ENCODE peak calls at places on chromosome 1, in seven cellular contexts. C, M, L, X, F, B and J are unnamed samples.

GRCh38 chr1:66542811-66543767 is 9.1 kb downstream of the SGIP1 start:
- DNase-seq in M (peak), X (no peak), B (peak), L (peak), F (peak), C (peak), J (no peak)

GRCh38 chr1:8351693-8352470 is 34.0 kb downstream of the SLC45A1 start:
- DNase-seq in C (no peak), M (no peak), L (peak), X (peak), F (peak), B (no peak), J (no peak)

GRCh38 chr1:9481048-9481447 is 58.2 kb upstream of the SLC25A33 start:
- DNase-seq in B (no peak), X (no peak), F (no peak), C (no peak), M (no peak), L (no peak), J (no peak)

GRCh38 chr1:8780405-8780804 is 37.0 kb downstream of the RERE start:
- DNase-seq in X (peak), B (no peak), M (no peak), F (no peak), C (no peak), L (no peak), J (no peak)

GRCh38 chr1:33170351-33171274 is 11.2 kb downstream of the TRIM62 start:
- DNase-seq in B (no peak), F (no peak), X (no peak), L (no peak), M (no peak), C (peak), J (no peak)

GRCh38 chr1:214215583-214215982 is 65.4 kb upstream of the SMYD2 start:
- DNase-seq in F (no peak), B (no peak), L (no peak), X (no peak), M (no peak), C (no peak), J (no peak)

GRCh38 chr1:233127157-233127556 is 168.4 kb downstream of the PCNX2 start:
- DNase-seq in M (no peak), X (no peak), F (no peak), B (no peak), C (no peak), L (no peak), J (no peak)

GRCh38 chr1:86739901-86740507 is 35.6 kb downstream of the SH3GLB1 start:
- DNase-seq in M (no peak), X (peak), C (no peak), L (no peak), B (no peak), F (peak), J (no peak)

GRCh38 chr1:117820694-117821381 is 108.6 kb downstream of the GDAP2 start:
- DNase-seq in B (peak), L (no peak), M (no peak), X (no peak), C (no peak), F (no peak), J (no peak)

GRCh38 chr1:3902111-3902511 is 2.0 kb upstream of the C1orf174 start:
- DNase-seq in M (no peak), L (no peak), F (no peak), X (peak), C (peak), B (no peak), J (no peak)

GRCh38 chr1:231050395-231050794 is 10.3 kb upstream of the FAM89A start:
- DNase-seq in L (no peak), C (no peak), X (no peak), M (no peak), B (no peak), F (no peak), J (no peak)

GRCh38 chr1:116881879-116882520 is 27.7 kb upstream of the PTGFRN start:
- DNase-seq in B (peak), F (peak), M (peak), L (peak), X (peak), C (peak), J (no peak)

GRCh38 chr1:183830389-183830788 is 25.5 kb downstream of the RGL1 start:
- DNase-seq in X (no peak), C (no peak), L (no peak), B (no peak), F (no peak), M (no peak), J (no peak)

GRCh38 chr1:178060789-178061556 is 32.9 kb upstream of the RASAL2 start:
- DNase-seq in M (peak), L (peak), X (no peak), C (no peak), B (peak), F (peak), J (peak)

GRCh38 chr1:22132517-22133235 is 10.2 kb downstream of the WNT4 start:
- DNase-seq in C (no peak), L (no peak), M (peak), F (peak), B (peak), X (no peak), J (no peak)

GRCh38 chr1:43492816-43493215 is 37.9 kb upstream of the PTPRF start:
- DNase-seq in F (peak), L (no peak), B (no peak), M (no peak), C (no peak), X (no peak), J (no peak)

GRCh38 chr1:163006051-163006834 is 62.9 kb upstream of the RGS4 start:
- DNase-seq in X (no peak), F (no peak), L (no peak), B (no peak), C (no peak), M (no peak), J (no peak)

GRCh38 chr1:63148825-63149645 is 173.3 kb upstream of the FOXD3 start:
- DNase-seq in L (peak), B (peak), C (no peak), F (peak), X (peak), M (peak), J (peak)

GRCh38 chr1:61297887-61298286 is 215.5 kb downstream of the NFIA start:
- DNase-seq in L (no peak), M (no peak), B (no peak), F (no peak), X (no peak), C (no peak), J (no peak)

GRCh38 chr1:61293986-61294504 is 211.7 kb downstream of the NFIA start:
- DNase-seq in X (no peak), L (no peak), B (no peak), C (no peak), M (no peak), F (no peak), J (no peak)

GRCh38 chr1:61294828-61295428 is 212.6 kb downstream of the NFIA start:
- DNase-seq in M (no peak), C (no peak), L (no peak), B (no peak), X (no peak), F (no peak), J (no peak)

GRCh38 chr1:61293197-61293596 is 210.8 kb downstream of the NFIA start:
- DNase-seq in C (no peak), B (no peak), F (peak), M (no peak), X (no peak), L (no peak), J (no peak)

GRCh38 chr1:61295818-61296537 is 213.6 kb downstream of the NFIA start:
- DNase-seq in C (no peak), B (no peak), M (no peak), F (peak), L (no peak), X (no peak), J (no peak)
- H3K4me3 ChIP-seq in C (no peak), B (no peak), M (no peak), F (no peak), L (no peak), X (no peak), J (no peak)

DNA sequence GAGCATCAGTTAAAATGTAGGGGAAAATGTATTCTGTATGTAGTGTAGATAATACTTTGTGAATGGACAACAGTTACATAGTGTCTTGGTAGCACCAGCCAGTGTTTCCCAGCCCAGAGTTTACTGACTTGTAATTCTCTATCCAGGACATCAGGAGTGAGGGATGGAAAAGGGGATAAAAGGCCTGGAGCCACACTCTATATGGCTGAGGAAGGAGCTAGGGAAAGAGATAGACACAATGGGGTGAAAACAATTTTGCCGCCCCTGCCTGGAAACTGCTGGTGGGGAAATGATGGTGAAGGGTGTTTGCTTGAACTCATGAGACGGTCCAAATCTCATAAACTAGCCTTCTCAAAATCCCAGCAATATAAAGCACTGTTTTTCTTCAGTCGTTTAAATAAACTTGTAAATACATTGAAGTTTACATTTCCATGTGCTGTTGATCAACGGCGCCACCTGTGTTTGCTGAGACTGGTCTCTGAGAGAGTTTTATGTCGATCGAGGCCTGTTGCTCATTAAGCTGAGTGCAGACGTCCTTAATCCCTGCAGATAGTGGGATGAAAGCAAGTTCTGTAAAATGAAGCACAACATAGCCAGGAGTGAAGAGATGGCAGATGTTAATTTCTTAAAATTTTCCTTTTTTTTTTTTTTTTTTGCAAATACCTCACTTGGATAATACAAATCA is 27.9 kb upstream of the AGO1 start:
- DNase-seq in X (peak), L (no peak), B (no peak), C (no peak), F (no peak), M (no peak), J (no peak)
- TF ChIP-seq CTCF in X (peak), L (no peak), B (no peak), C (no peak), F (no peak), M (no peak), J (no peak)

GRCh38 chr1:204320413-204320812 is 39.3 kb downstream of the PLEKHA6 start:
- DNase-seq in X (no peak), M (peak), L (no peak), B (peak), C (no peak), F (peak), J (peak)
- H3K4me3 ChIP-seq in X (no peak), M (no peak), L (no peak), B (no peak), C (no peak), F (no peak), J (no peak)

GRCh38 chr1:203624341-203624712 is 2.3 kb upstream of the ATP2B4 start:
- DNase-seq in L (no peak), B (no peak), F (no peak), C (no peak), X (no peak), M (no peak), J (no peak)

GRCh38 chr1:203628185-203628996 is 1.8 kb downstream of the ATP2B4 start:
- DNase-seq in C (peak), F (peak), L (peak), B (peak), M (peak), X (no peak), J (no peak)

GRCh38 chr1:203627819-203628184 is 1.2 kb downstream of the ATP2B4 start:
- DNase-seq in X (peak), B (peak), M (peak), C (no peak), F (peak), L (no peak), J (no peak)

GRCh38 chr1:203626910-203627246 is 246 bp downstream of the ATP2B4 start:
- DNase-seq in B (no peak), L (no peak), X (no peak), C (no peak), M (no peak), F (no peak), J (no peak)

DNA sequence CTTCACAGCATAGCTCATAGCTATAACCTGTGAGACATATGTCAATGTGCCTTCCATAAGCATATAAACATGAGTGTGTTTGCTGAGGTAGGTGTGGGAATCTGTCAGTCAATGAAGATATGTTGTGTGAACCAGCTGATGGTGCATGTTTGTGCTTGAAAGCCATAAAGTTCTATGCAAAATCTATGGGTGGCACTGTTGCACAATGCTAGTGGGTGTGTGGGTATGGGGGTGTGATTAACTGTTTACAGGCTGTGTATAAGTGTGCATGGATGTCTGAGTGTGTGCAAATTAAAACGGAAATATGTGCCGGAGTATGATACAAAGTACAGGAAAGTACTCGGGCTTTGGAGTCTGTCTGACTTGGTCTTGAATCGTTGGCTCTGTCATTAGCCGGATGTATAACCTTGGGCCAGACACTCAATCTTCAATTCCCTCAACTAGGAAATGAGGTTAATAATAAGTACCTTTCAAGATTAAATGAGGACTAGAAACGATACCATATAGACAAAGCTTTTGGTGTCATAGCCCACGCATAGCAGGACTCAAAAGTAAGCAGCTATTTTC is 926 bp upstream of the ATP2B4 start:
- DNase-seq in B (peak), M (peak), L (no peak), F (peak), X (peak), C (no peak), J (no peak)
- TF ChIP-seq CTCF in B (no peak), M (peak), L (no peak), F (peak), X (peak), C (no peak), J (peak)

GRCh38 chr1:168529533-168529932 is 14.3 kb downstream of the XCL2 start:
- DNase-seq in B (no peak), C (no peak), X (no peak), M (no peak), L (no peak), F (no peak), J (no peak)
- H3K4me3 ChIP-seq in B (no peak), C (no peak), X (no peak), M (no peak), L (no peak), F (no peak), J (no peak)

DNA sequence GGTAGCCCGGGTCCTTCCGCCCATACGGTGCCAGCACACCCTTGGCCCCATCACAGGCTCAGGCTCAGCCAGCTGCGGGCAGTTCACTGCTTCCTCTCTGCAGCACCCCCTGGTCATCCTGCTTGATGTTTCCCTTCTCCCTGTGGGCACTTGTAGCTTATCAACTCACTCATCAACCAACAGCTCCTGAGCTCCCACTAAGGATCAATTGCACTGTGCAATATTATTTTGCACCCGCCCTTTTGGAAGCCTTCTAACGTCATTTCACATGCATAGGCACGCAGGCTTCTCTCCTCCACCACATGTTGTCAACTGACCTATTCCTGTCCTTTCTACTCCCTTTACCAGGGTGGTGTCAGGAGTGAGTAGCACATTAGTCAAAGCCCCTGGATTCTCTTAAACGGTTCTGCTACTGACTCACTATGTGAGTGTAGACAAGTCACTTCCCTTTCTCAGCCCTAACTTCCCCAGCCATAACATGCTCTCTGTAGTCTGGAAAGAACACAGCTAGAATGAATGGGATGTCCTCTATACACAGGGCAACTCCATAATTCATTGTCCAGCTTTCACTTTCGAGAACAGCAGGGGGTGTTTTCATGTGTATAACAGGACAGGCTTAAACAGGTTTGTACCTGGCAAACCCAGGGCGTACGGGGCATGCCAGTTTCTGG is 47.1 kb upstream of the IRF2BP2 start:
- DNase-seq in L (no peak), F (peak), B (peak), C (no peak), M (peak), X (no peak), J (peak)
- TF ChIP-seq CTCF in L (no peak), F (no peak), B (no peak), C (no peak), M (no peak), X (no peak), J (no peak)

DNA sequence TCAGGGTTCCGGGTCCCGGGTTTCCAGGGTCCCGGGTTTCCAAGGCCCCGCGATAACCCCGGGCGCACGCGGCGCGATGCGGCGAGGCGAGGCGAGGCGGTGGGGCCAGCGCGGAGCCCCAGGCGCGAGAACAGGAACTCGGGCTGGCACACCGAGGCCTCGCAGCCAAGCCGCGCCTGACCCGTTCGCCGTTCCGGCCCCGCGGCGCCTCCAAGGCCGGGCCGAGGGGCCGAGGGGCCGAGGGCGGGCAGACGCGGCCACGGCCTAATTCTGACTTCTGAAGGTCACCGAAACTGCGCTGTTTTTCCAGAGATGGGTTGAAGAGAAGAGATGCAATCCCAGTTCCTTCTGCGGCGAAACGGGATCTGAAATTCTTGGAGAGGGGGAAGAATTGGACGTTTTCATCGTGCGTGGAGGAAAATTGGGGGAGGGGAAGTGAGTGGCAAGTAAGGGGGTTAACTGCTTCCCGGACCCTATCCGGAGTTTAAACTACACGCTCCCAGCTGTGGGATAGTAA is 8.3 kb downstream of the TBX15 start:
- DNase-seq in L (peak), F (no peak), C (peak), B (no peak), M (no peak), X (no peak), J (no peak)
- H3K4me3 ChIP-seq in L (peak), F (peak), C (peak), B (no peak), M (no peak), X (no peak), J (peak)

GRCh38 chr1:6033986-6034749 is 11.5 kb upstream of the KCNAB2 start:
- DNase-seq in B (no peak), M (no peak), C (no peak), X (peak), L (peak), F (peak), J (no peak)

GRCh38 chr1:6035265-6035664 is 10.4 kb upstream of the KCNAB2 start:
- DNase-seq in L (no peak), M (no peak), F (no peak), C (no peak), B (no peak), X (no peak), J (no peak)

GRCh38 chr1:6035719-6036118 is 10.0 kb upstream of the KCNAB2 start:
- DNase-seq in B (no peak), F (no peak), X (no peak), M (no peak), C (no peak), L (peak), J (no peak)

GRCh38 chr1:6033124-6033523 is 12.6 kb upstream of the KCNAB2 start:
- DNase-seq in F (no peak), C (no peak), M (no peak), L (no peak), B (no peak), X (no peak), J (no peak)

DNA sequence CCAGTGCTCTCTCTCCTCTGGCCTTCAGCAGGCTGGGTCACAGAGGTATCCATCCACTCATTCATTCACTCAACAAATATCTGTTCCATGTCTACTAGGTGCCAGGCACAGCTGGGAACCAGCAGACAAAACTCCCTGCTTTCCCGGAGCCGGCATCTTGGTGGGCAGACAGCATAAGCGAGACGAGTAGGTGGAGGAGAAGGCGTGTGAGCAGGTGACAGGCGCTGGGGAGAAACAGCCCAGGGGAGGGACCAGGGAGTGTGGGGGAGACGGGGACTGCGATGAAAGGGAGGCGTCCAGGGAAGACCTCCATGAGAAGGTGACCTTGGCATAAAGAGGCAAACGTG is 11.0 kb upstream of the KCNAB2 start:
- DNase-seq in C (no peak), L (no peak), F (no peak), M (no peak), X (no peak), B (no peak), J (no peak)
- TF ChIP-seq CTCF in C (no peak), L (no peak), F (no peak), M (no peak), X (peak), B (no peak), J (no peak)